ENCODE peak calls at places on chromosomes 4 and X, in ten cellular contexts. E is GM23248, R is tibial artery, Y is heart left ventricle, O is uterus, T is endothelial cell of umbilical vein, Z is Peyer's patch, D is spleen, K is H9, J is psoas muscle. X is an unnamed sample. For H3K4me1, the result is how much of the 10 kb centered on the place peaks cover.

GRCh38 chrX:23503835-23504539 is 163.3 kb upstream of the PRDX4 start:
- DNase-seq in E (peak), R (peak), Y (peak), O (no peak), T (peak), Z (peak), D (no peak), K (peak), J (peak), X (no peak)

GRCh38 chr4:168853770-168854169 is 156.3 kb downstream of the CBR4 start:
- DNase-seq in E (no peak), R (no peak), Y (no peak), O (no peak), T (no peak), Z (no peak), D (no peak), K (no peak), J (no peak), X (no peak)

GRCh38 chrX:147838465-147839131 is 73.1 kb upstream of the FMR1 start:
- DNase-seq in E (peak), R (no peak), Y (no peak), O (no peak), T (no peak), Z (no peak), D (no peak), K (no peak), J (no peak), X (peak)

GRCh38 chr4:21768349-21769310 is 179.9 kb downstream of the KCNIP4 start:
- DNase-seq in E (peak), R (no peak), Y (no peak), O (no peak), T (peak), Z (no peak), D (no peak), K (no peak), J (no peak), X (no peak)

GRCh38 chrX:114905251-114905650 is 112.2 kb downstream of the IL13RA2 start:
- DNase-seq in E (no peak), R (no peak), Y (no peak), O (no peak), T (no peak), Z (no peak), D (no peak), K (no peak), J (no peak), X (no peak)

GRCh38 chr4:105306158-105306781 is 159.6 kb downstream of the TET2 start:
- DNase-seq in E (peak), R (no peak), Y (no peak), O (no peak), T (no peak), Z (no peak), D (no peak), K (no peak), J (no peak), X (no peak)

GRCh38 chrX:45986971-45987370 is 558.2 kb downstream of the ZNF674 start:
- DNase-seq in E (peak), R (no peak), Y (no peak), O (no peak), T (no peak), Z (no peak), D (no peak), K (no peak), J (no peak), X (no peak)

GRCh38 chr4:142406051-142406549 is 440.0 kb downstream of the INPP4B start:
- DNase-seq in E (peak), R (no peak), Y (no peak), O (no peak), T (no peak), Z (no peak), D (no peak), K (peak), J (no peak), X (no peak)

GRCh38 chr4:48664938-48665337 is 115.1 kb downstream of the FRYL start:
- DNase-seq in E (no peak), R (no peak), Y (no peak), O (no peak), T (no peak), Z (no peak), D (no peak), K (no peak), J (no peak), X (no peak)

GRCh38 chr4:146124023-146124680 is 51.4 kb upstream of the LSM6 start:
- DNase-seq in E (peak), R (no peak), Y (no peak), O (no peak), T (no peak), Z (no peak), D (no peak), K (peak), J (no peak), X (no peak)

GRCh38 chr4:169051331-169051730 is 41.3 kb upstream of the CBR4 start:
- DNase-seq in E (no peak), R (no peak), Y (no peak), O (no peak), T (no peak), Z (no peak), D (no peak), K (no peak), J (no peak), X (no peak)

GRCh38 chr4:123397276-123398150 is 918 bp downstream of the SPRY1 start:
- DNase-seq in E (peak), R (peak), Y (peak), O (peak), T (peak), Z (peak), D (peak), K (peak), J (peak), X (peak)

GRCh38 chr4:48375651-48376291 is 34.4 kb downstream of the SLAIN2 start:
- DNase-seq in E (peak), R (no peak), Y (no peak), O (no peak), T (peak), Z (peak), D (no peak), K (no peak), J (no peak), X (no peak)

GRCh38 chrX:1598876-1599790 is 7.7 kb downstream of the AKAP17A start:
- DNase-seq in E (no peak), R (no peak), Y (no peak), O (no peak), T (no peak), Z (no peak), D (peak), K (no peak), J (no peak), X (no peak)

GRCh38 chrX:80026116-80026515 is 11.6 kb downstream of the TBX22 start:
- DNase-seq in E (no peak), R (no peak), Y (no peak), O (no peak), T (no peak), Z (no peak), D (no peak), K (no peak), J (no peak), X (no peak)

GRCh38 chr4:169659736-169660670 is 39.6 kb downstream of the CLCN3 start:
- DNase-seq in E (peak), R (peak), Y (peak), O (peak), T (peak), Z (no peak), D (no peak), K (peak), J (peak), X (peak)

DNA sequence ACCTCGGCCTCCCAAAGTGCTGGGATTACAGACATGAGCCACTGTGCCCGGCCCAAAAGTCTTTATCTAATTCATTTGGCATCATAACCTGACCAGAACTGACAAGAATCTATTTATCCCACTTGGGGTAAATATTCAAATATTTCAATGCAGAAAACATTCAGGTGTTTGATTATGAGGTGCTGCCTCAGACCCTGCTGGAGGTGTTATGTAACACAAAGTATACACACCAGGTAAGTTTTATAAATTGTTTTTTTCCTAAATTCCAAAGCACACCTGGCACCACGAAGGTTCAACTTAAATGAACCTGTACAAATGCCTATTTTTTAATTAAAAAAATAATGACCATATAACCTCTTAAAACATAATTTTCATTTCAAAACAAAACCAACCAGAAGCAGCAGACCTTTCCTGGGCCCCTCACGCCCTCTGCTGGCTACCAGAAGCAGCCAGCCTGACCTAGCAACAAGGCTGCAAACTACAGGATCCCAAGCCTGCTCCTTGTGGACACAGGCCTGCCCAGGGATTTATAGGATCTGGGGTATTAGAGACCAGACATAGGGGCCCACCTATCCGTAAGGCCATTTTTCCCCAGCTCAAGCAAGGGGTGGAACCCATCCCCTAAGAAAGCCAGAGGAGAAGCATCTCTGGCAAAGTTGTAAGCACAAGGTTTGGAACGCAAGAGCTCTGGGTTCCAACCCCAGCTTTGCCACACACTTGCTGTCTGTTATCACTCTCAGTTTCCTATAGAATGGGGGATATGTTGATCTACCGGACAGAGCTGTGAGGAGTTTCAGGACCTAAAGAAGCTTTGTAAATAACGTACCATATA is 11.7 kb downstream of the OTUD5 start:
- DNase-seq in E (peak), R (no peak), Y (peak), O (peak), T (peak), Z (no peak), D (peak), K (peak), J (peak), X (peak)
- H3K4me1 ChIP-seq in E (under half), R (under half), Y (under half), O (under half), T (under half), Z (under half), D (under half), K (under half), J (under half), X (under half)

DNA sequence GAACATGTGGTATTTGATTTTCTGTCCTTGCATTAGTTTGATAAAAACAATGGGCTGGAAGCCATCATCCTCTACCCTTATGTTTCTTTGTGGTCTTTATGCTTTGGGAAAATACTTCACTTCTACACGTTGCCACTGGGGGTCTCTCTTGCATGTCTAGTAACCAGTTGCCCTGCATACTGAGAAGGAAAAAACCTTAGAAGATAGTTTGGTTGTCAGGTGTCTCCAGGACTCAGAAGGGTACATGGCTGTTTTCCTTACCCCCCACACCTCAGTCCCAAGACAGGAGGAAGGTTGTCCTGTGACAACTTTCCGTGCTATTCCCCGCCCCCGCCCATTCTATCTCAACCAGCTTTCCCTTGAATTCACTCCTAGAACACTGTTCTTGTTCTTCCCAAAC is 62.1 kb upstream of the LANCL3 start:
- DNase-seq in E (peak), R (no peak), Y (no peak), O (no peak), T (peak), Z (no peak), D (no peak), K (no peak), J (no peak), X (no peak)
- H3K27ac ChIP-seq in E (no peak), R (no peak), Y (no peak), O (no peak), T (no peak), Z (no peak), D (no peak), K (no peak), J (no peak), X (no peak)

DNA sequence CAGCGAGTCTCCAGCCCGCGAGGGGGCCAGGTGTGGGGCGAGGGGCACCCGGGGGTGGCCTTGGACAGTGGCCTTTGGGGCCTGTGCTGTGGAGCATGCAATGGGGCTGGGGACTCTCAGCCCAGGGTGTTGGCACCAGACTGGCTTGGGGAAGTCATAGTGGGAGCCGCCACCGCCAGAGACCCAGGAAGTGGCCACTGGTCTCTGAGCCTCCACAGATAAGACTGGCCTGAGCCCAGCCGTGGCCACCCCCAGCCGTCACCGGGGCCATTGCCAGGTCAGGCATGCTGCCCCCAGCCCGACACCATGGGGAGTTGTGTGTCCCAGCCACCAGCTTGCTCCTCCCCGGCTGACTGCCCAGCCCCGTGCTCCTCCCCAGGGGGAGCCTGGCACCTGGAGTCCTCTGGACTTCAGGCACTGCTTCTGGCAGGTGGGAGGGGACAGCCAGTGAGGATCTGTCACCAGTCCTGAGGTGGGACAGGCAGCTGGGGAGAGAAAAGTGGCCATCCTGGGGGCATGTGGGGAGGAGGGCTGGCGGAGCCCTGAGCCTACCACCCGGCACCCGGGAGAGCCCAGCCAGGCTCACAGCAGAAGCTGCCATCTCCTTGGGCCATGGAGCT is 32.5 kb downstream of the TACC3 start:
- DNase-seq in E (no peak), R (no peak), Y (no peak), O (no peak), T (no peak), Z (no peak), D (no peak), K (no peak), J (no peak), X (no peak)
- H3K4me1 ChIP-seq in E (under half), R (under half), Y (under half), O (under half), T (under half), Z (under half), D (half or more), K (under half), J (under half), X (under half)

GRCh38 chr4:147741190-147741788 is 9.4 kb downstream of the ARHGAP10 start:
- DNase-seq in E (peak), R (no peak), Y (no peak), O (no peak), T (no peak), Z (no peak), D (no peak), K (no peak), J (no peak), X (no peak)
- H3K27ac ChIP-seq in E (peak), R (no peak), Y (no peak), O (no peak), T (no peak), Z (no peak), D (no peak), K (no peak), J (no peak), X (no peak)